ENCODE peak calls at places on chromosomes 13 and 19, in seven cellular contexts. K is cardiac fibroblast, S is AG04450, W is neural crest cell, Z is endothelial cell, G is psoas muscle, V is suprapubic skin. Y is an unnamed sample.

GRCh38 chr19:6378036-6378435 is 2.3 kb upstream of the PSPN start:
- DNase-seq in W (no peak), Z (no peak), V (no peak), S (peak; percentile 20), G (no peak), K (peak; percentile 66), Y (no peak)

GRCh38 chr19:41366089-41366488 is 2.1 kb upstream of the B9D2 start:
- DNase-seq in G (no peak), K (no peak), S (no peak), Z (no peak), W (no peak), V (no peak), Y (no peak)

GRCh38 chr19:12793290-12794195 is 2.3 kb downstream of the JUNB start:
- DNase-seq in K (peak; percentile 97), G (peak; percentile 94), V (peak; percentile 95), S (peak; percentile 89), W (peak; percentile 81), Z (peak; percentile 92), Y (peak; percentile 98)

GRCh38 chr13:66915596-66916185 is 314.4 kb downstream of the PCDH9 start:
- DNase-seq in W (no peak), S (no peak), G (no peak), Z (no peak), V (no peak), K (peak; percentile 39), Y (no peak)

GRCh38 chr19:33392341-33393285 is 19.1 kb downstream of the CEBPG start:
- DNase-seq in K (no peak), G (no peak), S (no peak), W (no peak), V (no peak), Z (no peak), Y (no peak)

GRCh38 chr19:16626796-16627193 is 1.2 kb downstream of the MED26 start:
- DNase-seq in K (no peak), Z (no peak), W (no peak), S (no peak), V (no peak), G (no peak), Y (no peak)

GRCh38 chr19:7850429-7850819 is 20.4 kb downstream of the EVI5L start:
- DNase-seq in G (no peak), W (no peak), S (no peak), Z (no peak), K (no peak), V (no peak), Y (no peak)

GRCh38 chr19:4567584-4568071 is 8.1 kb upstream of the SEMA6B start:
- DNase-seq in Z (peak; percentile 90), S (no peak), G (peak; percentile 71), V (no peak), W (peak; percentile 90), K (peak; percentile 69), Y (peak; percentile 62)

GRCh38 chr19:23596872-23597271 is 90.1 kb downstream of the ZNF675 start:
- DNase-seq in W (no peak), G (no peak), K (no peak), Z (no peak), V (no peak), S (no peak), Y (no peak)

GRCh38 chr19:33448159-33448516 is 73.5 kb downstream of the PEPD start:
- DNase-seq in S (no peak), V (no peak), Z (no peak), K (no peak), G (no peak), W (no peak), Y (no peak)

GRCh38 chr13:24267801-24268200 is 41.6 kb upstream of the C1QTNF9 start:
- DNase-seq in V (no peak), G (no peak), K (no peak), Z (no peak), S (no peak), W (no peak), Y (no peak)

GRCh38 chr13:110759710-110760109 is 46.2 kb downstream of the ING1 start:
- DNase-seq in G (no peak), Z (no peak), S (no peak), K (peak; percentile 57), V (no peak), W (no peak), Y (peak; percentile 58)

GRCh38 chr13:58994778-58995177 is 1169.0 kb downstream of the DIAPH3 start:
- DNase-seq in Z (no peak), S (no peak), V (no peak), K (no peak), W (no peak), G (no peak), Y (no peak)

GRCh38 chr13:100528353-100528752 is 60.2 kb downstream of the GGACT start:
- DNase-seq in G (no peak), W (no peak), V (peak; percentile 34), Z (no peak), K (no peak), S (no peak), Y (no peak)

GRCh38 chr13:100527644-100528043 is 60.9 kb downstream of the GGACT start:
- DNase-seq in V (peak; percentile 55), W (no peak), Z (no peak), K (no peak), G (no peak), S (no peak), Y (no peak)

GRCh38 chr13:100525453-100526298 is 62.9 kb downstream of the GGACT start:
- DNase-seq in Z (no peak), W (no peak), S (no peak), K (no peak), V (peak; percentile 52), G (no peak), Y (peak; percentile 12)

GRCh38 chr13:100528820-100529219 is 59.8 kb downstream of the GGACT start:
- DNase-seq in K (no peak), W (no peak), V (peak; percentile 59), Z (no peak), S (no peak), G (no peak), Y (no peak)

DNA sequence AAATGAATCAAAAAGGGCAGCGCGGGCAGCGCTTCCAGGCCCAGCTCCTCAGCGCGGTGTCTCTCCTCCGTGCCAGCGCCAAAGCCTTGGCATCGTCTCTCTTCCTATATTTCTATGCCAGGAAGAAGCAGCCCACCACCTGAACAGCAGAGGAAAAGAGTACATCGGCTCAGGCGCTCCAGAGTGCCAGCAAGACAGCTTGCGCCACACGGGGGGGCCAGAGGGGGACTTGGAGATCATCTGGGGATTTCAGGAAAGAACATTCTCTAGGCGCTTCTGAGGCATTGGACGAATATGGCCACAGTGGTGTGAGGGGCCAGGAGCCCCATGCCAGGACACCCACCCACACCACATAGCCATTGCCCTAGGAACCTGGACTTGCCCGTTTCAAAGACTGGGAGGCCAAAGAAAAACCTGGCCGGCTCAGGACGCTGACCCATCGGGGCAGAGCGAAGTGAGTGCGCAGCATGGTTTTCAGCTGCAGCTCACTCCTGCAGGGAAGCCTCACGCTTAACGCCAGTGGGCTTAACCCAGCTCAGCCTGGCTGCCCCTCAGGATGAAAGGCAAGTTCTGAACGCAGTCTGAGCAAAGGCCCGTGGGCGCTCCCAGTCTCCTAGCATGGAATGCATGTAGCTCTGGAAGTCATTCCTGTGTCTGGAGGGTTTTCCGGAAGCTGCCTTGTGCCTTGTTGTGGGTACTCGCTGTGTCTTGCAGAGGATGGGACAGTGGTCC is 62.1 kb downstream of the GGACT start:
- DNase-seq in K (no peak), G (no peak), S (no peak), V (peak; percentile 69), W (no peak), Z (no peak), Y (peak; percentile 13)
- TF ChIP-seq CTCF in K (no peak), G (no peak), S (no peak), V (no peak), W (no peak), Z (no peak), Y (no peak)

GRCh38 chr19:18279266-18279515 is 2.2 kb downstream of the JUND start:
- DNase-seq in G (no peak), K (no peak), W (no peak), V (no peak), Z (no peak), S (no peak), Y (no peak)

GRCh38 chr19:18280247-18281081 is 958 bp downstream of the JUND start:
- DNase-seq in V (peak; percentile 93), G (peak; percentile 85), K (peak; percentile 83), S (no peak), W (peak; percentile 47), Z (peak; percentile 50), Y (peak; percentile 89)

GRCh38 chr19:18279516-18280246 is 1.7 kb downstream of the JUND start:
- DNase-seq in G (peak; percentile 91), Z (peak; percentile 86), K (peak; percentile 97), W (peak; percentile 91), V (peak; percentile 94), S (peak; percentile 85), Y (peak; percentile 98)

GRCh38 chr19:18281082-18282020 is at the start of gene JUND:
- DNase-seq in S (peak; percentile 94), K (peak; percentile 100), V (peak; percentile 99), W (peak; percentile 91), Z (peak; percentile 97), G (peak; percentile 98), Y (peak; percentile 99)

GRCh38 chr19:18278521-18279265 is 2.7 kb downstream of the JUND start:
- DNase-seq in S (no peak), G (no peak), K (peak; percentile 51), W (no peak), Z (no peak), V (no peak), Y (no peak)
- TF ChIP-seq CTCF in S (peak; percentile 39), G (no peak), K (peak; percentile 37), W (peak; percentile 54), Z (no peak), V (peak; percentile 9), Y (peak; percentile 18)

DNA sequence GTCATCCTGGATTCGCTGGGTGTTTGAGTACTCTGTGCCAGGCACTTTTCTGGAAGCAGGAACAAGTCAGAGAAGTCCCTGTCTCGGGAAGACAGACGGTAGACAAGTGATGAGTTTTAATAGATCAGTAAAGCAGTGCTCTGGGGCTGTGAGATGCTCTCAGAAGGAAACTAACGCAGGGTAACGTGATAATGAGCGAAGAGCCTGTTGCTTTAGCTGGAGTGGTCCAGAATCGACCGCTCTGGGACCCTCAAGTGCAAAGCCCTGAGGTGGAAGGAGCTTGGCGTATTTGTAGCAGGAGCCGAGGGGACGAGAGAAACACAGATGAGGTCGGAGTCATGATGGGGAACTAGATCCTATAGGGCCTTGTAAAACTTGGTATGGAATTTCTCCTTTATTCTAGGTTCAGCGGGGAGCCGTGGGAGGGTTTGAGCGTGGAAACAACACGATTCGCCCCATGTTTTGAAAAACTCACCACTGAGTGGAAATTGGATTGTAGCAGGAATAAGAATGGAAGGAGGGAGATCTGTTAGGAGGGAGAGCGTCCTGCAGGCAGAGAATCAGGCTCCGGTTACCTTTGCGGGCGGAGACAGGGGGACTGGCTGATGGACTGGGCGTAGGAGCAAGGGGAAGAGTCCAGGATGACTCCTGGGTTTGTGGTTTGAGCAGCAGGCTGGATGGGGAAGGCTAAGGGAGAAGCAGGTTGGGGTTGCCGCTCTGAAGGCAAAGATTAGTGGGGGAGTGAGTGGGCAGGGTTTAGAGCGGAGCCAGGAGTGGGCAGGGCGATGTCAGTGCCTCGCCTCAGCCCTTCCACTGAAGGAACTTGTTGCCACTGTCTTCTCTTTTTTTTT is 763 bp downstream of the POLD1 start:
- DNase-seq in W (no peak), Z (no peak), S (no peak), G (no peak), V (no peak), K (peak; percentile 15), Y (peak; percentile 50)
- TF ChIP-seq CTCF in W (no peak), Z (no peak), S (no peak), G (no peak), V (no peak), K (no peak), Y (no peak)

DNA sequence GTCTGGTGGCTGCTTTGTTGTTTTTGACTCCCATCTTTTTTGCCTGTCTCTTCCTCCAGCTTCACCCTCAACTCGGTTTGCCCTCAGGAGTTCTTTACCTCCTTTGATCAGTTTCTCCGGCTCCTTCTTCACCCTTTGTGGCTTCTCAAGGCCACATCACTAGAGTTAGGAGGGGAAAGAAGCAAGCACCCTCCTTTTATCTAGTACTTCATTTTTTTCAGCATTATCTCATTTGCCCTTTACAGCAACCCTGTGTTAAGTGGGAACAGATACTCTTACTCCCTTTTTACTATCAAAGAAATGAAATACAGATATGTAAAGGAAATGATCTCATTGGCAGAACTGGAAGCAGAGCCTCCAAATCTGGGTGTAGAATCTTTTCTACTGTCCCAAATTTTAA is 26.9 kb downstream of the RAP2A start:
- DNase-seq in V (no peak), K (no peak), S (no peak), W (no peak), G (no peak), Z (no peak), Y (no peak)
- TF ChIP-seq CTCF in V (no peak), K (no peak), S (no peak), W (no peak), G (no peak), Z (no peak), Y (no peak)

Y was measured in foreskin fibroblast.